ENCODE peak calls at places on chromosomes 13 and 19, in six cellular contexts. K is RPMI7951, L is body of pancreas, B is NAMALWA, N is fibroblast of lung, O is EL. T is an unnamed sample.

GRCh38 chr13:113970810-113971470 is 2.9 kb downstream of the C13orf46 start:
- DNase-seq in N (peak; percentile 55), O (no peak), B (no peak), L (peak; percentile 90), K (no peak), T (no peak)

GRCh38 chr13:76383671-76384461 is 502.3 kb downstream of the KCTD12 start:
- DNase-seq in L (no peak), B (no peak), K (peak; percentile 86), N (peak; percentile 98), O (peak; percentile 73), T (no peak)

GRCh38 chr13:49435992-49436391 is 7.9 kb downstream of the CAB39L start:
- DNase-seq in L (no peak), N (peak; percentile 59), K (no peak), O (no peak), B (no peak), T (no peak)

GRCh38 chr19:19399733-19400438 is 5.6 kb upstream of the GATAD2A start:
- DNase-seq in L (no peak), N (peak; percentile 41), K (peak; percentile 29), O (peak; percentile 46), B (no peak), T (no peak)

GRCh38 chr19:46812898-46813569 is 24.6 kb upstream of the SLC1A5 start:
- DNase-seq in K (peak; percentile 32), O (no peak), N (no peak), B (no peak), L (no peak), T (no peak)

GRCh38 chr13:25948910-25949309 is 102.9 kb downstream of the SHISA2 start:
- DNase-seq in B (no peak), K (no peak), O (no peak), L (no peak), N (no peak), T (no peak)

GRCh38 chr13:107192289-107192688 is 624.4 kb upstream of the ARGLU1 start:
- DNase-seq in N (no peak), L (no peak), O (no peak), B (no peak), K (no peak), T (no peak)

GRCh38 chr13:31885994-31886393 is 145.6 kb upstream of the FRY start:
- DNase-seq in L (no peak), K (peak; percentile 40), N (peak; percentile 40), O (peak; percentile 17), B (no peak), T (no peak)

GRCh38 chr13:28744656-28745055 is 25.9 kb upstream of the SLC46A3 start:
- DNase-seq in N (no peak), L (no peak), B (no peak), O (no peak), K (no peak), T (peak; percentile 82)

GRCh38 chr13:39874331-39875055 is 219.0 kb downstream of the COG6 start:
- DNase-seq in N (no peak), B (no peak), O (no peak), K (no peak), L (no peak), T (no peak)

GRCh38 chr19:14381689-14382474 is 638 bp downstream of the ADGRE5 start:
- DNase-seq in L (peak; percentile 73), B (peak; percentile 84), O (peak; percentile 40), N (peak; percentile 44), K (peak; percentile 64), T (peak; percentile 96)

GRCh38 chr13:43268632-43269031 is 245.2 kb downstream of the DNAJC15 start:
- DNase-seq in K (no peak), L (no peak), N (no peak), O (no peak), B (no peak), T (no peak)

GRCh38 chr19:48152552-48152951 is 17.6 kb downstream of the LIG1 start:
- DNase-seq in B (peak; percentile 84), L (peak; percentile 69), O (peak; percentile 68), N (peak; percentile 69), K (peak; percentile 59), T (peak; percentile 86)

GRCh38 chr19:56177564-56178243 is 1.9 kb downstream of the GALP start:
- DNase-seq in K (no peak), O (no peak), L (no peak), B (no peak), N (no peak), T (no peak)

GRCh38 chr19:14081797-14082674 is 3.5 kb downstream of the C19orf67 start:
- DNase-seq in B (no peak), L (peak; percentile 62), K (no peak), O (no peak), N (no peak), T (peak; percentile 86)

GRCh38 chr13:73189365-73189764 is 130.6 kb downstream of the KLF5 start:
- DNase-seq in B (no peak), N (no peak), K (no peak), L (no peak), O (no peak), T (no peak)

GRCh38 chr13:111034811-111035210 is 80.3 kb upstream of the ARHGEF7 start:
- DNase-seq in K (no peak), O (peak; percentile 33), L (no peak), B (no peak), N (peak; percentile 37), T (no peak)

GRCh38 chr19:33390120-33390907 is 16.8 kb downstream of the CEBPG start:
- DNase-seq in O (no peak), N (peak; percentile 57), K (no peak), L (no peak), B (no peak), T (no peak)

GRCh38 chr19:2270157-2270571 is 11.8 kb downstream of the PEAK3 start:
- DNase-seq in K (no peak), N (no peak), O (no peak), L (peak; percentile 58), B (peak; percentile 29), T (no peak)

GRCh38 chr19:38648789-38649304 is 1.4 kb downstream of the ACTN4 start:
- DNase-seq in O (no peak), N (no peak), K (no peak), B (no peak), L (no peak), T (peak; percentile 35)

GRCh38 chr19:12790628-12791344 is 500 bp upstream of the JUNB start:
- DNase-seq in O (peak; percentile 25), K (no peak), B (no peak), L (no peak), N (no peak), T (peak; percentile 50)

GRCh38 chr19:46601318-46602224 is at the start of gene CALM3:
- DNase-seq in O (no peak), L (no peak), N (no peak), B (peak; percentile 28), K (no peak), T (peak; percentile 57)

GRCh38 chr19:29680447-29680846 is 15.2 kb downstream of the PLEKHF1 start:
- DNase-seq in B (peak; percentile 49), N (no peak), O (no peak), K (peak; percentile 18), L (no peak), T (no peak)

GRCh38 chr19:11378319-11379189 is 4.1 kb downstream of the SWSAP1 start:
- DNase-seq in N (peak; percentile 76), B (no peak), K (peak; percentile 83), L (peak; percentile 49), O (peak; percentile 81), T (peak; percentile 83)

GRCh38 chr19:7871280-7871529 is 3.0 kb downstream of the PRR36 start:
- DNase-seq in K (no peak), B (peak; percentile 83), O (no peak), N (no peak), L (no peak), T (no peak)

GRCh38 chr13:30466841-30467252 is 1.1 kb upstream of the HMGB1 start:
- DNase-seq in N (no peak), K (peak; percentile 58), O (peak; percentile 37), B (peak; percentile 78), L (no peak), T (peak; percentile 87)

GRCh38 chr19:5719274-5719960 is 529 bp downstream of the LONP1 start:
- DNase-seq in L (no peak), B (peak; percentile 65), O (peak; percentile 39), N (no peak), K (peak; percentile 37), T (peak; percentile 53)

GRCh38 chr19:48466571-48467325 is 2.4 kb upstream of the CYTH2 start:
- DNase-seq in L (no peak), B (no peak), N (no peak), K (peak; percentile 72), O (peak; percentile 77), T (no peak)

GRCh38 chr19:10701955-10702307 is 692 bp downstream of the QTRT1 start:
- DNase-seq in L (no peak), N (no peak), O (peak; percentile 29), K (peak; percentile 25), B (no peak), T (peak; percentile 91)

GRCh38 chr13:21219044-21219381 is 42.6 kb downstream of the MRPL57 start:
- DNase-seq in N (no peak), K (no peak), O (no peak), L (no peak), B (no peak), T (no peak)

GRCh38 chr13:72246396-72246795 is 379.4 kb upstream of the DACH1 start:
- DNase-seq in O (peak; percentile 53), B (no peak), K (peak; percentile 20), N (no peak), L (no peak), T (no peak)

GRCh38 chr13:110300090-110300815 is 6.7 kb downstream of the COL4A1 start:
- DNase-seq in N (peak; percentile 67), B (no peak), L (no peak), K (no peak), O (no peak), T (no peak)

GRCh38 chr19:55284405-55285058 is 735 bp downstream of the BRSK1 start:
- DNase-seq in L (no peak), O (no peak), B (no peak), K (no peak), N (no peak), T (no peak)

T was measured in OCI-M1.